ENCODE peak calls at places on chromosomes 5 and 9, in eight cellular contexts. K, X, I, Z, P, V, G and W are unnamed samples.
A peak's percentile ranks its signal among the peaks of the same experiment; 100 is the strongest.

GRCh38 chr5:132283423-132284043 is 10.7 kb upstream of the SLC22A4 start:
- DNase-seq in K (no peak), V (no peak), X (peak; percentile 91), G (peak; percentile 47), Z (no peak), P (no peak), I (peak; percentile 70), W (peak; percentile 73)

GRCh38 chr9:76758476-76758875 is 5.8 kb upstream of the PCA3 start:
- DNase-seq in I (no peak), X (no peak), Z (no peak), K (no peak), V (no peak), G (no peak), P (no peak), W (peak; percentile 10)

GRCh38 chr9:34493972-34494535 is 28.7 kb downstream of the ENHO start:
- DNase-seq in G (peak; percentile 34), V (peak; percentile 39), Z (peak; percentile 69), I (no peak), K (peak; percentile 10), P (peak; percentile 60), X (peak; percentile 61), W (peak; percentile 64)

GRCh38 chr9:91945277-91946074 is 4.6 kb downstream of the ROR2 start:
- DNase-seq in V (no peak), P (no peak), G (no peak), K (no peak), I (no peak), X (peak; percentile 83), Z (peak; percentile 69), W (peak; percentile 87)

GRCh38 chr5:80147119-80147815 is 108.6 kb downstream of the SERINC5 start:
- DNase-seq in I (no peak), X (no peak), P (no peak), V (no peak), K (no peak), G (no peak), Z (no peak), W (no peak)

GRCh38 chr9:37407468-37407867 is 15.0 kb upstream of the GRHPR start:
- DNase-seq in I (no peak), G (peak; percentile 41), Z (no peak), V (no peak), K (no peak), X (no peak), P (no peak), W (no peak)

GRCh38 chr9:14660721-14661120 is 32.5 kb downstream of the ZDHHC21 start:
- DNase-seq in G (no peak), K (no peak), I (no peak), Z (no peak), P (no peak), V (no peak), X (no peak), W (no peak)

GRCh38 chr5:87560528-87560927 is 147.8 kb upstream of the CCNH start:
- DNase-seq in G (no peak), I (no peak), P (no peak), K (no peak), V (no peak), Z (no peak), X (no peak), W (no peak)

GRCh38 chr5:62790348-62790747 is 211.7 kb downstream of the LRRC70 start:
- DNase-seq in X (peak; percentile 73), V (no peak), K (no peak), P (no peak), G (no peak), Z (peak; percentile 45), I (no peak), W (peak; percentile 63)

GRCh38 chr9:127384016-127384730 is 12.8 kb upstream of the SLC2A8 start:
- DNase-seq in P (no peak), I (peak; percentile 60), G (peak; percentile 14), V (no peak), X (no peak), K (no peak), Z (peak; percentile 15), W (no peak)

GRCh38 chr9:127386981-127387380 is 10.0 kb upstream of the SLC2A8 start:
- DNase-seq in I (no peak), X (no peak), P (no peak), Z (no peak), K (no peak), G (no peak), V (no peak), W (no peak)

GRCh38 chr9:127382541-127382940 is 14.4 kb upstream of the SLC2A8 start:
- DNase-seq in Z (no peak), G (no peak), P (no peak), I (peak; percentile 15), V (no peak), X (no peak), K (no peak), W (no peak)

GRCh38 chr9:127386249-127386648 is 10.7 kb upstream of the SLC2A8 start:
- DNase-seq in X (no peak), K (no peak), V (no peak), P (no peak), G (no peak), Z (no peak), I (peak; percentile 18), W (no peak)

DNA sequence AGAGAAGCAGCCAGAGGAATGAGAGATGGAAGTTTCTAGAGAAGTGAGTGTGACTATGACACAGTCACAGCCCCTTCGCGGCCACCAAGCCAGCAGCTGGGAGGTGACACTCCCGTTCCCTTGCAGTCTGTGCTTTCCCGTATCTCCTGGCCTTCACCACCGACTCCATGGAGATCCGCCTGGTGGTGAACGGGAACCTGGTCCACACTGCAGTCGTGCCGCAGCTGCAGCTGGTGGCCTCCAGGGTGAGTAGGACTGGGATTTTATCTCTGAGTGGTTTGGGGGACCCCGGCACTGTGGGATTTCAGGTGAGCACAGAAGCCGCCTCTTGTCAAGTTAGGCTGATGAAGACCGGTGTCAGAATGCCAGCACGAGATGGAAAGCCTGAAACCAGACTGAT is 12.1 kb upstream of the SLC2A8 start:
- DNase-seq in K (no peak), Z (peak; percentile 13), X (no peak), V (no peak), G (no peak), P (no peak), I (peak; percentile 39), W (no peak)
- TF ChIP-seq CTCF in K (no peak), Z (no peak), X (peak; percentile 15), V (no peak), G (no peak), P (no peak), I (no peak), W (no peak)

GRCh38 chr9:86941196-86941595 is 6.1 kb downstream of the GAS1 start:
- DNase-seq in Z (no peak), X (no peak), I (no peak), P (no peak), G (no peak), V (no peak), K (no peak), W (no peak)

GRCh38 chr9:86939896-86940295 is 7.4 kb downstream of the GAS1 start:
- DNase-seq in V (no peak), K (no peak), Z (no peak), P (no peak), I (no peak), X (no peak), G (no peak), W (no peak)

GRCh38 chr9:86942352-86943222 is 4.7 kb downstream of the GAS1 start:
- DNase-seq in Z (no peak), P (no peak), I (no peak), X (no peak), V (no peak), K (no peak), G (no peak), W (no peak)

GRCh38 chr9:86939311-86939710 is 8.0 kb downstream of the GAS1 start:
- DNase-seq in I (no peak), Z (no peak), X (no peak), P (no peak), V (no peak), G (no peak), K (no peak), W (no peak)

DNA sequence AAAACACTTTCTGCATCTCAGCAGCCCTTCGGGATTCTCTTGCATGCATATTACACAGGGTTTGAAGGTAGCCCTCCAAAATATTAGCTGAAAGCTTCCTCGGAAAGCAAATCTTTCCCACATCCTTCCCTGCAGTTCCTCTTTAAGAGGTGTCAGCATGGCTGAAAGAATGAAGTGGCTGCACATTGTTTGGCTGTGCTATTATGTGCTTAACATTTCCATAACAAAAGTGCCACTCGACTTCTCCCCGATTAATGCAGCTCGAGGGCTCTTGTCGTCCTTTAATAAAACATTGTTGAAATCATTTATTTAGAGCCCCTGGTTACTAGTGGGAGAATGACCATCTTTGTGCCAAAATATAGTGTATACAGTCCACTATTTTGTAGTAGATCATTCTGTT is 6.5 kb downstream of the GAS1 start:
- DNase-seq in P (no peak), G (no peak), X (no peak), K (no peak), V (no peak), I (no peak), Z (no peak), W (no peak)
- H3K4me3 ChIP-seq in P (no peak overlapping the region), G (no peak overlapping the region), X (no peak overlapping the region), K (no peak overlapping the region), V (no peak overlapping the region), I (no peak overlapping the region), Z (no peak overlapping the region), W (no peak overlapping the region)

GRCh38 chr9:128916745-128917144 is 4.0 kb upstream of the PHYHD1 start:
- DNase-seq in V (no peak), G (no peak), Z (no peak), I (no peak), P (no peak), K (no peak), X (no peak), W (no peak)

GRCh38 chr9:128920381-128921058 is at the start of gene PHYHD1:
- DNase-seq in P (no peak), Z (peak; percentile 76), K (no peak), G (peak; percentile 70), V (no peak), X (peak; percentile 20), I (peak; percentile 92), W (peak; percentile 77)

GRCh38 chr9:128918921-128919320 is 1.9 kb upstream of the PHYHD1 start:
- DNase-seq in Z (no peak), X (no peak), K (no peak), P (no peak), V (no peak), I (no peak), G (no peak), W (no peak)

GRCh38 chr9:128917151-128917849 is 3.5 kb upstream of the PHYHD1 start:
- DNase-seq in P (peak; percentile 78), X (peak; percentile 87), I (peak; percentile 89), K (no peak), V (no peak), G (peak; percentile 78), Z (peak; percentile 96), W (peak; percentile 94)

GRCh38 chr9:128919409-128919808 is 1.4 kb upstream of the PHYHD1 start:
- DNase-seq in Z (no peak), X (no peak), G (no peak), V (no peak), K (no peak), P (no peak), I (no peak), W (no peak)
- TF ChIP-seq CTCF in Z (no peak), X (no peak), G (no peak), V (no peak), K (no peak), P (no peak), I (no peak), W (no peak)

DNA sequence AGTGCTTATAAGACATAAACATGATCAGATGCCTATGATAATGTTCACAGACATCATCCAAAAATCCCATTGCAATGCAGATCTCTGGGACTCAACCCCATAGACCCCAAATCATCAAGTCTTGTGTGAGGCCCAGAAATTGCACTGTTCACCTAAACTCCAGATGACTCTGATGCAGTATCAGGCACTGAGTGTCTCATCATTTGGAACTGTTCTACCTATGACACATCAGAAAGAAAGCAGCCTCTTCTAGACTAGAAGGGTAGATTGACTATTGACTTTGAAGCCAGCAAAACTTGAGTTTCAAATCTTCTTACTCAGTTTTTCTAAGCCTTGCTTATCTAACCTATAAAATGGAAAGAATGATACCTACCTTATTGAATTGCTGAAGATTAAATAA is 58.7 kb upstream of the PAPPA start:
- DNase-seq in G (peak; percentile 53), I (no peak), V (no peak), K (no peak), P (no peak), X (no peak), Z (no peak), W (peak; percentile 59)
- H3K4me3 ChIP-seq in G (no peak overlapping the region), I (no peak overlapping the region), V (no peak overlapping the region), K (no peak overlapping the region), P (no peak overlapping the region), X (no peak overlapping the region), Z (no peak overlapping the region), W (no peak overlapping the region)